ENCODE peak calls at places on chromosomes 7 and 10, in four cellular contexts. B is kidney glomerular epithelial cell; U is fibroblast of the aortic adventitia; H is stimulated activated CD4-positive, alpha-beta T cell treated with anti-CD3 and anti-CD28 coated beads, TNF-alpha, amount 100 ng/mL, for 1 hour. K is an unnamed sample.

GRCh38 chr10:4101918-4102654 is 317.1 kb upstream of the KLF6 start:
- DNase-seq in U (no peak), H (no peak), B (no peak), K (no peak)

GRCh38 chr10:30056767-30057355 is 2.5 kb downstream of the JCAD start:
- DNase-seq in B (no peak), H (no peak), U (no peak), K (peak; percentile 17)

GRCh38 chr10:127149613-127150081 is 46.7 kb downstream of the INSYN2A start:
- DNase-seq in U (peak; percentile 26), B (no peak), H (no peak), K (no peak)

GRCh38 chr7:33130184-33130583 is 820 bp downstream of the BBS9 start:
- DNase-seq in U (no peak), H (no peak), B (peak; percentile 12), K (peak; percentile 19)

GRCh38 chr10:90751107-90751997 is 106.5 kb downstream of the HTR7 start:
- DNase-seq in H (no peak), B (peak; percentile 14), U (peak; percentile 61), K (peak; percentile 30)

GRCh38 chr7:39613577-39613976 is 9.8 kb upstream of the RALA start:
- DNase-seq in B (no peak), H (no peak), U (peak; percentile 50), K (no peak)

GRCh38 chr10:119221666-119222065 is 14.3 kb downstream of the GRK5 start:
- DNase-seq in B (no peak), U (no peak), H (no peak), K (no peak)

GRCh38 chr7:96499532-96499931 is 177.6 kb upstream of the SLC25A13 start:
- DNase-seq in H (no peak), U (no peak), B (no peak), K (no peak)

GRCh38 chr10:114694735-114695134 is 36.7 kb upstream of the ABLIM1 start:
- DNase-seq in U (no peak), H (no peak), B (no peak), K (no peak)

GRCh38 chr10:17353568-17353967 is 100.8 kb downstream of the ST8SIA6 start:
- DNase-seq in U (no peak), B (no peak), H (no peak), K (peak; percentile 41)

GRCh38 chr10:5297466-5297865 is 67.3 kb upstream of the UCN3 start:
- DNase-seq in B (no peak), U (peak; percentile 72), H (no peak), K (no peak)

GRCh38 chr7:18499407-18500197 is 4.1 kb downstream of the HDAC9 start:
- DNase-seq in H (no peak), B (no peak), U (peak; percentile 60), K (no peak)

GRCh38 chr7:519429-519973 is at the start of gene PDGFA:
- DNase-seq in H (no peak), B (peak; percentile 34), U (peak; percentile 38), K (peak; percentile 49)

GRCh38 chr10:11539191-11539868 is 72.1 kb downstream of the USP6NL start:
- DNase-seq in B (peak; percentile 19), H (no peak), U (peak; percentile 69), K (peak; percentile 15)

K was measured in RCC 7860.